ENCODE peak calls at places on chromosomes 2 and 18, in four cellular contexts. One of them, this sample, is unnamed.

GRCh38 chr2:42752299-42752698 is 11.6 kb downstream of the OXER1 start:
- DNase-seq in ovary: no peak
- DNase-seq in mammary epithelial cell: no peak
- DNase-seq in cardiac muscle cell: no peak
- DNase-seq in this sample: peak; percentile 22

GRCh38 chr2:67616749-67617148 is 219.6 kb downstream of the ETAA1 start:
- DNase-seq in ovary: peak; percentile 4
- DNase-seq in mammary epithelial cell: no peak
- DNase-seq in cardiac muscle cell: no peak
- DNase-seq in this sample: no peak

GRCh38 chr2:189092936-189093335 is 86.6 kb downstream of the COL5A2 start:
- DNase-seq in ovary: peak; percentile 31
- DNase-seq in mammary epithelial cell: no peak
- DNase-seq in cardiac muscle cell: no peak
- DNase-seq in this sample: no peak

GRCh38 chr2:70480468-70480867 is 73.2 kb downstream of the TGFA start:
- DNase-seq in ovary: no peak
- DNase-seq in mammary epithelial cell: no peak
- DNase-seq in cardiac muscle cell: no peak
- DNase-seq in this sample: no peak

GRCh38 chr2:105644174-105644980 is 100.3 kb upstream of the NCK2 start:
- DNase-seq in ovary: no peak
- DNase-seq in mammary epithelial cell: no peak
- DNase-seq in cardiac muscle cell: no peak
- DNase-seq in this sample: no peak

GRCh38 chr2:172083725-172084483 is 1.4 kb upstream of the DLX1 start:
- DNase-seq in ovary: no peak
- DNase-seq in mammary epithelial cell: no peak
- DNase-seq in cardiac muscle cell: no peak
- DNase-seq in this sample: no peak

GRCh38 chr18:37179384-37179783 is 350.5 kb downstream of the KIAA1328 start:
- DNase-seq in ovary: no peak
- DNase-seq in mammary epithelial cell: no peak
- DNase-seq in cardiac muscle cell: no peak
- DNase-seq in this sample: no peak

GRCh38 chr2:14756981-14757657 is 124.6 kb downstream of the LRATD1 start:
- DNase-seq in ovary: no peak
- DNase-seq in mammary epithelial cell: peak; percentile 96
- DNase-seq in cardiac muscle cell: no peak
- DNase-seq in this sample: peak; percentile 98

GRCh38 chr2:234422242-234422641 is 74.6 kb downstream of the ARL4C start:
- DNase-seq in ovary: no peak
- DNase-seq in mammary epithelial cell: peak; percentile 93
- DNase-seq in cardiac muscle cell: no peak
- DNase-seq in this sample: peak; percentile 100

GRCh38 chr2:218145124-218145523 is 19.3 kb downstream of the CXCR2 start:
- DNase-seq in ovary: no peak
- DNase-seq in mammary epithelial cell: no peak
- DNase-seq in cardiac muscle cell: no peak
- DNase-seq in this sample: no peak

GRCh38 chr2:100268986-100269385 is 53.3 kb downstream of the LONRF2 start:
- DNase-seq in ovary: no peak
- DNase-seq in mammary epithelial cell: no peak
- DNase-seq in cardiac muscle cell: no peak
- DNase-seq in this sample: no peak

GRCh38 chr2:112691761-112692370 is 29.0 kb upstream of the NT5DC4 start:
- DNase-seq in ovary: no peak
- DNase-seq in mammary epithelial cell: no peak
- DNase-seq in cardiac muscle cell: no peak
- DNase-seq in this sample: no peak

GRCh38 chr18:36440614-36441013 is 143.1 kb downstream of the FHOD3 start:
- DNase-seq in ovary: no peak
- DNase-seq in mammary epithelial cell: no peak
- DNase-seq in cardiac muscle cell: no peak
- DNase-seq in this sample: no peak

GRCh38 chr2:26615336-26616031 is 25.7 kb downstream of the CIB4 start:
- DNase-seq in ovary: no peak
- DNase-seq in mammary epithelial cell: no peak
- DNase-seq in cardiac muscle cell: no peak
- DNase-seq in this sample: no peak

GRCh38 chr18:57931038-57931437 is 113.0 kb upstream of the NEDD4L start:
- DNase-seq in ovary: no peak
- DNase-seq in mammary epithelial cell: no peak
- DNase-seq in cardiac muscle cell: no peak
- DNase-seq in this sample: no peak

GRCh38 chr18:59022167-59022945 is 117.3 kb upstream of the SEC11C start:
- DNase-seq in ovary: peak; percentile 48
- DNase-seq in mammary epithelial cell: no peak
- DNase-seq in cardiac muscle cell: no peak
- DNase-seq in this sample: no peak

GRCh38 chr2:167988296-167988695 is 259.1 kb downstream of the STK39 start:
- DNase-seq in ovary: no peak
- DNase-seq in mammary epithelial cell: no peak
- DNase-seq in cardiac muscle cell: no peak
- DNase-seq in this sample: no peak

GRCh38 chr18:63570721-63571120 is 16.4 kb upstream of the SERPINB13 start:
- DNase-seq in ovary: no peak
- DNase-seq in mammary epithelial cell: no peak
- DNase-seq in cardiac muscle cell: no peak
- DNase-seq in this sample: no peak

GRCh38 chr18:37668971-37669747 is 103.6 kb upstream of the CELF4 start:
- DNase-seq in ovary: no peak
- DNase-seq in mammary epithelial cell: no peak
- DNase-seq in cardiac muscle cell: no peak
- DNase-seq in this sample: no peak

DNA sequence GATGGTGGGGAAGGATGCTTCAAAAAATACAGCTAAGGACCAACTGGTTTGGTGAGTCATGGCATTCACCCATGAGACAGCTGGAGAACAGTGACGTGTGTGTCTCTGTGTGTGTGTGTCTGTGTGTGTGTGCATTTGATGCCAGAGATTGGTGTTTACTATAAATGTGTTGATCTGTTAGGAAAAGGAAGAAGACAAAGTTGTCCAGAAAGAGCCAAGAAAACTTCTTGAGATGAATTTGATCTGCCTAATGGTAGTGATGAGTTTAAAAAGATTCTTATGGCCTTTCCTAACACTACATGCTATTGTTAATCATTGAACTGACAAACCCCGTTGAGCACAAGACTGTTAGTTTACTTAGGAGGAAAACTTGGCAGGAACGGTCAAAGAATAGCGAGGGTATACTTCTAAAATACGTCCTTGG is 36.4 kb upstream of the IL1R1 start:
- DNase-seq in ovary: no peak
- DNase-seq in mammary epithelial cell: no peak
- DNase-seq in cardiac muscle cell: no peak
- DNase-seq in this sample: peak; percentile 71
- H3K4me3 ChIP-seq in ovary: no peak overlapping the region
- H3K4me3 ChIP-seq in mammary epithelial cell: no peak overlapping the region
- H3K4me3 ChIP-seq in cardiac muscle cell: no peak overlapping the region
- H3K4me3 ChIP-seq in this sample: no peak overlapping the region

DNA sequence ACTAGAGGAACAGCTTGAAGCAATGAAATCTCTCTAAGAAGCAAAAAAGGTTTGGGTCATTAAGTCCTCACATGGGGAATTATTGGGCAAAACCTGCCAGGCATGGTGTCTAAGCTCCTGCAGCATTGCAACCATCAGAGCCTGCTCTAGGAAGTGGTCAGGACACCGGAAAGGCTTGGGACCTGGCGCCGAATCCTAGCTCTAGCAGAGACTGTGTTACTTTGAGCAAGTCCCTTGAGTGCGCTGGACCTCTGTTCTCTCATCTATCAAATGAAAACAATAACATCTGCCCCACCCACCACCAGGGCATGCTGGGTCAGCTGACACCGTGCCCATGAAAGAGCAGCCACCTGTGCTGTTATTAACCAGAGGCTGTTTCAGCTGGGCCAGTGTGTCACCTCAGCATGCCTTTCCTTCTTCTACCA is 6.3 kb downstream of the TMEM127 start:
- DNase-seq in ovary: peak; percentile 33
- DNase-seq in mammary epithelial cell: no peak
- DNase-seq in cardiac muscle cell: no peak
- DNase-seq in this sample: no peak
- H3K4me3 ChIP-seq in ovary: no peak overlapping the region
- H3K4me3 ChIP-seq in mammary epithelial cell: no peak overlapping the region
- H3K4me3 ChIP-seq in cardiac muscle cell: no peak overlapping the region
- H3K4me3 ChIP-seq in this sample: no peak overlapping the region

GRCh38 chr2:229474125-229474524 is 203.0 kb upstream of the PID1 start:
- DNase-seq in ovary: no peak
- DNase-seq in mammary epithelial cell: no peak
- DNase-seq in cardiac muscle cell: no peak
- DNase-seq in this sample: no peak
- H3K4me3 ChIP-seq in ovary: no peak overlapping the region
- H3K4me3 ChIP-seq in mammary epithelial cell: no peak overlapping the region
- H3K4me3 ChIP-seq in cardiac muscle cell: no peak overlapping the region
- H3K4me3 ChIP-seq in this sample: no peak overlapping the region

GRCh38 chr2:8799004-8799403 is 38.4 kb downstream of the KIDINS220 start:
- DNase-seq in ovary: no peak
- DNase-seq in mammary epithelial cell: no peak
- DNase-seq in cardiac muscle cell: no peak
- DNase-seq in this sample: no peak
- H3K4me3 ChIP-seq in ovary: no peak overlapping the region
- H3K4me3 ChIP-seq in mammary epithelial cell: no peak overlapping the region
- H3K4me3 ChIP-seq in cardiac muscle cell: no peak overlapping the region
- H3K4me3 ChIP-seq in this sample: no peak overlapping the region

GRCh38 chr2:176105727-176106635 is 1.1 kb upstream of the HOXD11 start:
- DNase-seq in ovary: peak; percentile 11
- DNase-seq in mammary epithelial cell: no peak
- DNase-seq in cardiac muscle cell: no peak
- DNase-seq in this sample: no peak
- H3K4me3 ChIP-seq in ovary: peak overlapping the region; percentile 43
- H3K4me3 ChIP-seq in mammary epithelial cell: peak overlapping the region; percentile 5
- H3K4me3 ChIP-seq in cardiac muscle cell: no peak overlapping the region
- H3K4me3 ChIP-seq in this sample: no peak overlapping the region

GRCh38 chr2:233075966-233076339 is 15.8 kb downstream of the INPP5D start:
- DNase-seq in ovary: no peak
- DNase-seq in mammary epithelial cell: no peak
- DNase-seq in cardiac muscle cell: no peak
- DNase-seq in this sample: no peak

GRCh38 chr2:233072838-233073237 is 12.7 kb downstream of the INPP5D start:
- DNase-seq in ovary: no peak
- DNase-seq in mammary epithelial cell: no peak
- DNase-seq in cardiac muscle cell: no peak
- DNase-seq in this sample: no peak

GRCh38 chr2:233074106-233074505 is 14.0 kb downstream of the INPP5D start:
- DNase-seq in ovary: no peak
- DNase-seq in mammary epithelial cell: no peak
- DNase-seq in cardiac muscle cell: no peak
- DNase-seq in this sample: no peak

GRCh38 chr2:233076749-233077148 is 16.6 kb downstream of the INPP5D start:
- DNase-seq in ovary: no peak
- DNase-seq in mammary epithelial cell: peak; percentile 14
- DNase-seq in cardiac muscle cell: no peak
- DNase-seq in this sample: no peak

GRCh38 chr2:233075141-233075965 is 15.2 kb downstream of the INPP5D start:
- DNase-seq in ovary: no peak
- DNase-seq in mammary epithelial cell: no peak
- DNase-seq in cardiac muscle cell: no peak
- DNase-seq in this sample: no peak
- H3K4me3 ChIP-seq in ovary: no peak overlapping the region
- H3K4me3 ChIP-seq in mammary epithelial cell: no peak overlapping the region
- H3K4me3 ChIP-seq in cardiac muscle cell: no peak overlapping the region
- H3K4me3 ChIP-seq in this sample: no peak overlapping the region

GRCh38 chr2:143347901-143348300 is 218.7 kb downstream of the ARHGAP15 start:
- DNase-seq in ovary: no peak
- DNase-seq in mammary epithelial cell: no peak
- DNase-seq in cardiac muscle cell: no peak
- DNase-seq in this sample: no peak
- H3K4me3 ChIP-seq in ovary: no peak overlapping the region
- H3K4me3 ChIP-seq in mammary epithelial cell: no peak overlapping the region
- H3K4me3 ChIP-seq in cardiac muscle cell: no peak overlapping the region
- H3K4me3 ChIP-seq in this sample: no peak overlapping the region

DNA sequence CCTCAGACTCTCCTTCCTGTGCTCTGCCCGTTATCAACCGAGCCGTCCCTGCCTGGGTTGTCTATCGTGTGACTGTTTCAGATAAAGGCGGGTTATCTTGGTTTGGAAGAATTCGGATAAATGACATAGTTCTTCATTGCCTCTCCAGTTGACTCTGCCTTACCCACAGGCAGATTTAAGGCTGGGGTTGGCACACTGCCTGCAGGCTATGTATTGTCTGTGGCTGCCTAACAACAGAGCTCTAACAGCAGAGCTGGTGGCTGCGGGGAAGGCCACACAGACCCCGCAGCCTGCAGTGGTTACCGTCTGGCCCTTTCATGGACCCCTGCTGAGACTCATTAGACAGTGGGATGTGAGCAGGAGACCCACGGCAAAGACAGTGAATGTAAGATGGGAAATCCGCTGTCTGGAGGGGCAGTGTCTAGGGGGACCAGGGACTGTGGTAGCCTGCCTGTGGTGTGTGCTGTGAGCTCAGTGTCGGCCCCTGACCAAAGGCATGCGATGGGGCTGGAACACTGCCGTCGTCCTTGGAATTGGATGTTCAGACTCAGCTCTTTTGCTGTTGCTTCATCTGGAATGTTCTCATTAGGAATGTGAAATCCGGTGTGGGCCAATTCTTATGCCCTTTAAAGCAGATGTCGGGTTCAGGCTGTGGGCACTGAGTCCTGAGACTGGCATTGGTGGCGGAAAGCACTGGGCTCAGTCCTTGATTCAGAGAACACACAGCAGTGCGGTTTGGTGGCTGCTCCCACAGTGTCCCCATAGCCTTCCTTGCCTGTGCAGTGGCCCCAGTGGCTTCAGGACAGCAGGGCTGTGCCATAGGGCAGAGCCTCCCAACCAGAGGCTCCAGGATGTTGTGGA is 44.5 kb downstream of the SH3RF3 start:
- DNase-seq in ovary: peak; percentile 80
- DNase-seq in mammary epithelial cell: no peak
- DNase-seq in cardiac muscle cell: peak; percentile 40
- DNase-seq in this sample: no peak
- H3K4me3 ChIP-seq in ovary: no peak overlapping the region
- H3K4me3 ChIP-seq in mammary epithelial cell: no peak overlapping the region
- H3K4me3 ChIP-seq in cardiac muscle cell: no peak overlapping the region
- H3K4me3 ChIP-seq in this sample: no peak overlapping the region